ENCODE peak calls at places on chromosomes 3 and 15, in seven cellular contexts. Q is stromal cell of bone marrow; G is NCI-H1105 treated with DMSO at 0.1 percent for 48 hours; O is activated naive CD4-positive, alpha-beta T cell treated with Interleukin-2 at 50 U/mL for 16 hours; Z is DND-41; R is astrocyte of the spinal cord; S is C1 segment of cervical spinal cord. C is an unnamed sample.

GRCh38 chr15:36691596-36691995 is 112.2 kb downstream of the CDIN1 start:
- DNase-seq in G (no peak), O (no peak), Q (no peak), S (no peak), R (no peak), Z (no peak), C (no peak)

GRCh38 chr3:11601446-11602241 is 42.1 kb downstream of the VGLL4 start:
- DNase-seq in R (peak; percentile 68), S (no peak), Z (no peak), G (no peak), Q (peak; percentile 83), O (no peak), C (no peak)

GRCh38 chr3:24500806-24501205 is 6.2 kb upstream of the THRB start:
- DNase-seq in R (no peak), G (no peak), Q (no peak), O (no peak), S (no peak), Z (no peak), C (no peak)

GRCh38 chr3:113226491-113226890 is 15.1 kb downstream of the BOC start:
- DNase-seq in G (no peak), Q (no peak), Z (no peak), R (no peak), O (no peak), S (no peak), C (no peak)

GRCh38 chr3:126527006-126527405 is 3.1 kb downstream of the CHST13 start:
- DNase-seq in S (no peak), R (no peak), G (no peak), O (no peak), Z (no peak), Q (no peak), C (no peak)

GRCh38 chr3:44238889-44239288 is 2.8 kb upstream of the TOPAZ1 start:
- DNase-seq in O (no peak), Q (no peak), S (no peak), R (no peak), G (no peak), Z (no peak), C (no peak)

GRCh38 chr3:16048435-16049318 is 125.8 kb upstream of the GALNT15 start:
- DNase-seq in R (peak; percentile 81), Z (peak; percentile 58), O (peak; percentile 18), S (no peak), G (peak; percentile 28), Q (peak; percentile 67), C (no peak)

GRCh38 chr3:42602961-42603360 is 2.5 kb downstream of the NKTR start:
- DNase-seq in G (no peak), Z (no peak), O (no peak), R (no peak), S (no peak), Q (no peak), C (no peak)

GRCh38 chr3:31534036-31534435 is 1.3 kb downstream of the STT3B start:
- DNase-seq in O (no peak), R (no peak), Z (no peak), G (peak; percentile 4), S (no peak), Q (no peak), C (no peak)

GRCh38 chr3:188915137-188915536 is 256.6 kb upstream of the TPRG1 start:
- DNase-seq in Z (no peak), O (no peak), G (no peak), Q (peak; percentile 77), R (peak; percentile 32), S (no peak), C (peak; percentile 42)

GRCh38 chr3:46496745-46497555 is 826 bp upstream of the RTP3 start:
- DNase-seq in R (no peak), G (no peak), Q (no peak), O (peak; percentile 49), Z (peak; percentile 62), S (no peak), C (no peak)

GRCh38 chr3:29057326-29057725 is 223.5 kb upstream of the RBMS3 start:
- DNase-seq in Q (peak; percentile 33), O (no peak), R (peak; percentile 88), G (no peak), S (no peak), Z (no peak), C (peak; percentile 76)